ENCODE peak calls at places on chromosome 16, in eight cellular contexts. S, K, H, D, Q, E, I and B are unnamed samples.
A peak's percentile ranks its signal among the peaks of the same experiment; 100 is the strongest.

GRCh38 chr16:55668337-55669281 is 12.8 kb downstream of the SLC6A2 start:
- DNase-seq in I (no peak), H (no peak), K (no peak), E (no peak), D (no peak), Q (no peak), S (no peak), B (peak; percentile 95)

GRCh38 chr16:8914098-8914497 is 31.9 kb downstream of the LITAFD start:
- DNase-seq in E (no peak), I (no peak), Q (no peak), H (no peak), K (no peak), D (no peak), S (no peak), B (no peak)

GRCh38 chr16:4771646-4772045 is 4.7 kb upstream of the ZNF500 start:
- DNase-seq in H (no peak), S (no peak), K (no peak), I (no peak), D (no peak), E (no peak), Q (no peak), B (no peak)

GRCh38 chr16:54651440-54651839 is 279.2 kb upstream of the IRX5 start:
- DNase-seq in I (no peak), H (no peak), D (no peak), K (peak; percentile 64), S (no peak), E (no peak), Q (no peak), B (no peak)

GRCh38 chr16:55376567-55377167 is 52.7 kb downstream of the IRX6 start:
- DNase-seq in H (no peak), Q (no peak), S (no peak), E (no peak), K (no peak), I (no peak), D (no peak), B (no peak)

GRCh38 chr16:8241408-8241807 is 348.9 kb downstream of the TMEM114 start:
- DNase-seq in I (no peak), E (no peak), S (no peak), H (peak; percentile 49), Q (no peak), K (no peak), D (no peak), B (no peak)

GRCh38 chr16:17603614-17604013 is 132.9 kb upstream of the XYLT1 start:
- DNase-seq in Q (no peak), I (no peak), E (no peak), K (no peak), S (no peak), H (no peak), D (no peak), B (no peak)

GRCh38 chr16:37511-37910 is 15.9 kb downstream of the POLR3K start:
- DNase-seq in K (no peak), E (no peak), S (no peak), I (no peak), H (peak; percentile 74), Q (no peak), D (no peak), B (no peak)

GRCh38 chr16:11359370-11359769 is 14.1 kb downstream of the RMI2 start:
- DNase-seq in I (no peak), K (no peak), D (no peak), E (peak; percentile 57), S (no peak), Q (no peak), H (no peak), B (peak; percentile 89)

GRCh38 chr16:49332589-49333267 is 40.9 kb upstream of the C16orf78 start:
- DNase-seq in Q (no peak), I (no peak), H (no peak), S (no peak), D (no peak), K (no peak), E (peak; percentile 26), B (no peak)

GRCh38 chr16:21608647-21609328 is 9.4 kb downstream of the METTL9 start:
- DNase-seq in H (no peak), D (no peak), Q (no peak), K (no peak), I (no peak), E (no peak), S (no peak), B (no peak)

GRCh38 chr16:21611178-21611545 is 11.8 kb downstream of the METTL9 start:
- DNase-seq in D (no peak), E (no peak), I (no peak), H (no peak), S (no peak), Q (no peak), K (no peak), B (no peak)

GRCh38 chr16:21610006-21610544 is 10.7 kb downstream of the METTL9 start:
- DNase-seq in D (no peak), H (no peak), Q (no peak), E (no peak), S (no peak), K (no peak), I (no peak), B (no peak)

GRCh38 chr16:21611546-21612384 is 12.4 kb downstream of the METTL9 start:
- DNase-seq in H (no peak), D (no peak), I (no peak), Q (no peak), S (no peak), K (no peak), E (no peak), B (no peak)

DNA sequence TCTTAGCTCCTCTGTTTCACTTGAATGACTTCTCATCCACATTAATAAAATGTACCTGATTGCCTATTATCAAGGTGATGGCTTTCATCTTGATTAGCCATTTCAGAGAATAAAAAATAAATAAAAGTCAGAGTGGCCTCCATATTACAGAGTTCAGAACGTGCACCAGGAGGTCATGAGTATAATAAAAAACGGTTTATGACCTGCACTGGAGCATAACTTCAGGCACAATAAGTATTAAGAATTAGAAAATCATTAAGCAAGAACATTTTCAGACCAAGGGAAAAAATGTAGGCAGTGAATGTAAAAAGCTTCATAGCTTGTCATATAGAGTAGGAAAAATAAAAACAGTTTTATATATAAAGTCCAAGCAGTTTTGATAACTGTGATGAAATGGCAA is 11.4 kb downstream of the METTL9 start:
- DNase-seq in Q (no peak), K (no peak), I (no peak), H (no peak), E (no peak), S (no peak), D (no peak), B (no peak)
- H3K27ac ChIP-seq in Q (no peak overlapping the region), K (no peak overlapping the region), I (no peak overlapping the region), H (no peak overlapping the region), E (no peak overlapping the region), S (no peak overlapping the region), D (no peak overlapping the region), B (no peak overlapping the region)

GRCh38 chr16:70698901-70699300 is 13.0 kb upstream of the MTSS2 start:
- DNase-seq in Q (no peak), D (no peak), K (no peak), H (no peak), E (no peak), I (no peak), S (no peak), B (no peak)

GRCh38 chr16:70697601-70698170 is 11.8 kb upstream of the MTSS2 start:
- DNase-seq in I (no peak), E (no peak), D (no peak), K (no peak), H (no peak), S (no peak), Q (no peak), B (no peak)

GRCh38 chr16:70695351-70696070 is 9.7 kb upstream of the MTSS2 start:
- DNase-seq in E (peak; percentile 62), I (peak; percentile 19), H (no peak), D (no peak), K (no peak), S (peak; percentile 67), Q (no peak), B (no peak)

GRCh38 chr16:70696368-70696767 is 10.5 kb upstream of the MTSS2 start:
- DNase-seq in E (no peak), H (no peak), D (no peak), I (no peak), Q (no peak), S (no peak), K (no peak), B (no peak)

DNA sequence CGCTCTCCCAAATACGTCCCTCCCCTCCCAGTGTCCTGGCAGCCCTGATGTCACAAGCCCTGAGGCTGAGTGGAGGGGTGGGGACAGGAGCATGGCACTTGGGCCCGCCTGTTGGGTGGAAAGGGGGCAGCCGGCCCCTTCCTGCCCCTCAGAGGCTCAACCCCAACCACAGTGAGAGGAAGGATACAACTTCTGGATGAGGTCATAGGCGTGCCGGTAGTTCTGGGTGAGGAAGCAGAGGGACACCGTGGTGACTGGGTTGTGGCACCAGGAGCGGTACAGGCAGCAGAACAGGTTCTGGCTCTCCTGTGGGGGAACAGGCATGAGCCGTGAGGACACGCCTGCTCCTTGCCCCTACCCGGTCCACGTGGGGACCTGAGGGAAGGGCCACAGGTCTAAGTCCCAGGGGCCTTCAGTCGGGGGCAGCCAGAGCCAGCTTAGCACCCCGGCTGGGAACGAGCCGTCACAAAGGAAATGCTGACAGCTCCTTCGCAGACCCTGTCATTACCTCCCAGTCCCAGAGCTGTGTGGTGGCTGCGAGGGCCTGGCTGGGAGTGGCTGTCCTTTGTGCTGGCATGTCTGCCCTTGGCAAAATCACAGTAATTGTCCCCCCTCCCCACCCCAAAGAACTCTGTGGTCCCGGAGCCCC is 11.2 kb upstream of the MTSS2 start:
- DNase-seq in S (no peak), H (no peak), E (peak; percentile 64), I (no peak), K (no peak), D (no peak), Q (no peak), B (no peak)
- H3K27ac ChIP-seq in S (peak overlapping the region; percentile 78), H (no peak overlapping the region), E (peak overlapping the region; percentile 64), I (no peak overlapping the region), K (no peak overlapping the region), D (peak overlapping the region; percentile 53), Q (no peak overlapping the region), B (no peak overlapping the region)

DNA sequence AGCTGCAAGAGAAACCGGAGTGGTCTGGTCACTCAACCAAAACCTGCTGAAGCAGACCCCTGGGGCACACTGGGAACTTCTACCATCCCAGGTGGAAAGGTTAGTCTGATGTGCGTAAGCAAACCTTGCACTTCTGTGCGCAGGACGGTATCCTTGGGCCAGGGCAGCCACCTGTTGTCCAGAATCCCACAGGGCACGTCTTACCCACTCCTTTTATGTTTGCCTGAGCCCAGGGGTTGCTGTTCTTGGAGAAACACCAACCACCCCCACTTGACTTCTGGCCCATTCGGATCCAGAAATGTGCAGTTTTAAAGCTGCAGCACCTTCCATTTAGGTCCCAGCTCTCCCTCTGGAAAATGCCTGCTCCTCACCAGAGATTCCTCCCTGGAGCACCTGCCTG is 18.7 kb downstream of the TBC1D24 start:
- DNase-seq in E (peak; percentile 62), K (no peak), S (no peak), Q (no peak), D (no peak), H (no peak), I (no peak), B (no peak)
- H3K27ac ChIP-seq in E (no peak overlapping the region), K (no peak overlapping the region), S (no peak overlapping the region), Q (no peak overlapping the region), D (no peak overlapping the region), H (no peak overlapping the region), I (no peak overlapping the region), B (no peak overlapping the region)

DNA sequence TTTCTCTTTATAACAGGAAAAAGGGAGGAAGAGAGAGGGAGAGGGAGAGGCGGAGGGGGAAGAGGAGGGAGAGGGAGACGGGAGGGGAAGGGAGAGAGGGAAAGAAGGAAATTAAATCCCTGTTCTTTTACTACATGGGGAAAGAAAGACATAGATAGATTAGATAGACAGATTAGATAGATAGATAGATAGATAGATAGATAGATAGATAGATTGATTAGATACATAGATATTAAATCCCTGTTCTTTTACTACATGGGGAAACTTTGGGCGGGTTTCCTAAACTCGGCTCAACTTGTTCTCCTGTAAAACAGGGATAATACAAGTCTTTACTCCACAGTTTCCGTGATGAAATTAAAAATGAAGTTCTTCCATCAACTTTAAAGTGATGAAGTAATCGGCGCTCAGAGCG is 661 bp downstream of the RFWD3 start:
- DNase-seq in D (no peak), I (no peak), S (no peak), E (no peak), K (no peak), H (no peak), Q (no peak), B (no peak)
- H3K27ac ChIP-seq in D (peak overlapping the region; percentile 75), I (peak overlapping the region; percentile 75), S (peak overlapping the region; percentile 91), E (no peak overlapping the region), K (no peak overlapping the region), H (peak overlapping the region; percentile 82), Q (no peak overlapping the region), B (peak overlapping the region; percentile 85)